ENCODE peak calls at places on chromosomes 3 and 15, in five cellular contexts. L is T-helper 9 cell; J is lower leg skin; W is stimulated activated CD4-positive, alpha-beta T cell treated with anti-CD3 and anti-CD28 coated beads, TNF-alpha, amount 100 ng/mL, for 24 hours; C is Kasumi-1. K is an unnamed sample.

GRCh38 chr3:195085356-195086130 is 185.4 kb downstream of the XXYLT1 start:
- DNase-seq in J (no peak), W (no peak), L (no peak), C (no peak), K (no peak)

GRCh38 chr15:78977591-78978347 is 32.9 kb upstream of the CTSH start:
- DNase-seq in W (no peak), C (no peak), J (no peak), L (no peak), K (no peak)

GRCh38 chr3:108041253-108041652 is 49.6 kb downstream of the CD47 start:
- DNase-seq in J (no peak), W (no peak), C (no peak), L (no peak), K (no peak)

GRCh38 chr3:117998071-117998470 is 1036.6 kb downstream of the IGSF11 start:
- DNase-seq in L (no peak), C (no peak), W (no peak), J (no peak), K (no peak)

GRCh38 chr15:77819841-77820728 is 187.4 kb upstream of the LINGO1 start:
- DNase-seq in L (no peak), W (no peak), C (peak; percentile 30), J (no peak), K (no peak)

GRCh38 chr15:26011916-26012315 is 148.8 kb upstream of the ATP10A start:
- DNase-seq in L (no peak), C (no peak), J (no peak), W (no peak), K (no peak)

GRCh38 chr3:112117826-112118571 is 15.0 kb downstream of the GCSAM start:
- DNase-seq in C (peak; percentile 59), W (no peak), L (no peak), J (no peak), K (no peak)

GRCh38 chr3:172562881-172563835 is 39.9 kb upstream of the TNFSF10 start:
- DNase-seq in C (no peak), L (no peak), J (no peak), W (peak; percentile 12), K (no peak)

GRCh38 chr3:53588122-53588521 is 93.7 kb downstream of the CACNA1D start:
- DNase-seq in L (no peak), C (no peak), W (no peak), J (no peak), K (no peak)

GRCh38 chr3:115713247-115713646 is 89.9 kb downstream of the GAP43 start:
- DNase-seq in C (no peak), L (no peak), W (no peak), J (no peak), K (no peak)

GRCh38 chr3:154971341-154971740 is 108.8 kb upstream of the MME start:
- DNase-seq in L (no peak), C (no peak), J (no peak), W (no peak), K (no peak)

GRCh38 chr3:136146981-136147729 is 49.0 kb downstream of the MSL2 start:
- DNase-seq in W (no peak), J (no peak), L (no peak), C (no peak), K (no peak)

GRCh38 chr3:7876741-7877297 is 624.8 kb upstream of the LMCD1 start:
- DNase-seq in L (peak; percentile 11), J (no peak), W (peak; percentile 18), C (peak; percentile 90), K (peak; percentile 47)

GRCh38 chr3:65955792-65956477 is 82.8 kb downstream of the MAGI1 start:
- DNase-seq in C (no peak), L (no peak), J (no peak), W (no peak), K (no peak)

GRCh38 chr3:106765342-106765741 is 611.9 kb upstream of the CCDC54 start:
- DNase-seq in C (no peak), J (no peak), L (no peak), W (no peak), K (no peak)

GRCh38 chr15:43977072-43977884 is 150.5 kb downstream of the WDR76 start:
- DNase-seq in L (no peak), W (peak; percentile 71), C (no peak), J (no peak), K (no peak)

GRCh38 chr3:115156255-115156654 is 9.2 kb upstream of the ZBTB20 start:
- DNase-seq in W (no peak), J (no peak), L (no peak), C (no peak), K (no peak)

GRCh38 chr15:27884726-27885125 is 214.4 kb downstream of the OCA2 start:
- DNase-seq in W (no peak), C (no peak), L (no peak), J (no peak), K (no peak)

GRCh38 chr15:62619105-62619504 is 423.4 kb upstream of the TPM1 start:
- DNase-seq in C (no peak), W (no peak), J (no peak), L (no peak), K (no peak)

GRCh38 chr15:38226867-38227266 is 25.8 kb upstream of the SPRED1 start:
- DNase-seq in C (no peak), J (no peak), L (no peak), W (no peak), K (no peak)

GRCh38 chr3:122331886-122332285 is 6.8 kb downstream of the CSTA start:
- DNase-seq in W (no peak), L (no peak), C (no peak), J (no peak), K (no peak)

GRCh38 chr3:37712918-37713819 is 148.5 kb upstream of the CTDSPL start:
- DNase-seq in J (peak; percentile 54), L (no peak), W (no peak), C (no peak), K (no peak)

GRCh38 chr15:39597751-39598185 is 16.9 kb downstream of the THBS1 start:
- DNase-seq in J (no peak), W (no peak), C (no peak), L (no peak), K (no peak)

GRCh38 chr3:21055015-21055414 is 696.0 kb downstream of the ZNF385D start:
- DNase-seq in C (no peak), W (no peak), J (no peak), L (no peak), K (no peak)